ENCODE peak calls at places on chromosomes 1 and 21, in five cellular contexts. One of them, this sample, is unnamed. For H3K36me3, the result is how much of the 10 kb centered on the place peaks cover.

GRCh38 chr1:5571861-5572401 is 420.3 kb downstream of the NPHP4 start:
- DNase-seq in uterus: no peak
- DNase-seq in breast epithelium: no peak
- DNase-seq in SK-N-MC: no peak
- DNase-seq in CD8-positive, alpha-beta memory T cell: no peak
- DNase-seq in this sample: no peak

GRCh38 chr1:67685558-67686271 is 714 bp downstream of the GADD45A start:
- DNase-seq in SK-N-MC: no peak
- DNase-seq in CD8-positive, alpha-beta memory T cell: peak
- DNase-seq in breast epithelium: peak
- DNase-seq in uterus: peak
- DNase-seq in this sample: peak

GRCh38 chr1:19374402-19374801 is 62.3 kb downstream of the SLC66A1 start:
- DNase-seq in breast epithelium: no peak
- DNase-seq in SK-N-MC: no peak
- DNase-seq in uterus: no peak
- DNase-seq in CD8-positive, alpha-beta memory T cell: no peak
- DNase-seq in this sample: no peak

GRCh38 chr1:53636621-53637171 is 102.3 kb downstream of the GLIS1 start:
- DNase-seq in SK-N-MC: no peak
- DNase-seq in CD8-positive, alpha-beta memory T cell: no peak
- DNase-seq in uterus: peak
- DNase-seq in breast epithelium: peak
- DNase-seq in this sample: no peak

GRCh38 chr1:72218141-72218739 is 64.1 kb downstream of the NEGR1 start:
- DNase-seq in SK-N-MC: no peak
- DNase-seq in breast epithelium: no peak
- DNase-seq in CD8-positive, alpha-beta memory T cell: no peak
- DNase-seq in uterus: no peak
- DNase-seq in this sample: no peak

GRCh38 chr1:222987616-222988015 is 155.4 kb downstream of the TLR5 start:
- DNase-seq in uterus: no peak
- DNase-seq in breast epithelium: no peak
- DNase-seq in CD8-positive, alpha-beta memory T cell: no peak
- DNase-seq in SK-N-MC: peak
- DNase-seq in this sample: no peak

GRCh38 chr1:63887809-63888208 is 114.0 kb downstream of the ROR1 start:
- DNase-seq in breast epithelium: no peak
- DNase-seq in uterus: no peak
- DNase-seq in SK-N-MC: no peak
- DNase-seq in CD8-positive, alpha-beta memory T cell: no peak
- DNase-seq in this sample: no peak

GRCh38 chr1:79966438-79966837 is 959.9 kb upstream of the ADGRL4 start:
- DNase-seq in uterus: no peak
- DNase-seq in breast epithelium: no peak
- DNase-seq in SK-N-MC: no peak
- DNase-seq in CD8-positive, alpha-beta memory T cell: no peak
- DNase-seq in this sample: no peak

GRCh38 chr21:17925900-17926299 is 106.7 kb upstream of the C21orf91 start:
- DNase-seq in SK-N-MC: peak
- DNase-seq in uterus: no peak
- DNase-seq in breast epithelium: no peak
- DNase-seq in CD8-positive, alpha-beta memory T cell: no peak
- DNase-seq in this sample: no peak

GRCh38 chr1:248823517-248824001 is 2.2 kb downstream of the SH3BP5L start:
- DNase-seq in breast epithelium: no peak
- DNase-seq in uterus: no peak
- DNase-seq in CD8-positive, alpha-beta memory T cell: no peak
- DNase-seq in SK-N-MC: no peak
- DNase-seq in this sample: no peak

GRCh38 chr1:154400381-154400801 is 4.8 kb upstream of the IL6R start:
- DNase-seq in breast epithelium: no peak
- DNase-seq in SK-N-MC: no peak
- DNase-seq in CD8-positive, alpha-beta memory T cell: no peak
- DNase-seq in uterus: no peak
- DNase-seq in this sample: no peak

GRCh38 chr1:197027359-197027758 is 39.7 kb downstream of the F13B start:
- DNase-seq in CD8-positive, alpha-beta memory T cell: no peak
- DNase-seq in breast epithelium: no peak
- DNase-seq in SK-N-MC: no peak
- DNase-seq in uterus: no peak
- DNase-seq in this sample: no peak

GRCh38 chr1:5913078-5913845 is 79.0 kb downstream of the NPHP4 start:
- DNase-seq in breast epithelium: no peak
- DNase-seq in uterus: no peak
- DNase-seq in SK-N-MC: no peak
- DNase-seq in CD8-positive, alpha-beta memory T cell: no peak
- DNase-seq in this sample: no peak

GRCh38 chr1:42922687-42923366 is 35.8 kb downstream of the SLC2A1 start:
- DNase-seq in SK-N-MC: no peak
- DNase-seq in uterus: no peak
- DNase-seq in breast epithelium: no peak
- DNase-seq in CD8-positive, alpha-beta memory T cell: no peak
- DNase-seq in this sample: no peak

GRCh38 chr1:51728611-51729155 is 111.8 kb downstream of the OSBPL9 start:
- DNase-seq in breast epithelium: no peak
- DNase-seq in CD8-positive, alpha-beta memory T cell: no peak
- DNase-seq in uterus: no peak
- DNase-seq in SK-N-MC: no peak
- DNase-seq in this sample: no peak

GRCh38 chr1:12615916-12616708 is 1.9 kb downstream of the DHRS3 start:
- DNase-seq in breast epithelium: peak
- DNase-seq in CD8-positive, alpha-beta memory T cell: no peak
- DNase-seq in SK-N-MC: no peak
- DNase-seq in uterus: peak
- DNase-seq in this sample: peak

GRCh38 chr1:39683591-39684312 is 7.5 kb downstream of the HPCAL4 start:
- DNase-seq in uterus: no peak
- DNase-seq in breast epithelium: no peak
- DNase-seq in SK-N-MC: no peak
- DNase-seq in CD8-positive, alpha-beta memory T cell: peak
- DNase-seq in this sample: peak

GRCh38 chr21:45064618-45065399 is 9.6 kb upstream of the ADARB1 start:
- DNase-seq in SK-N-MC: no peak
- DNase-seq in breast epithelium: peak
- DNase-seq in CD8-positive, alpha-beta memory T cell: no peak
- DNase-seq in uterus: no peak
- DNase-seq in this sample: no peak

GRCh38 chr1:234638832-234639799 is 29.1 kb upstream of the IRF2BP2 start:
- DNase-seq in breast epithelium: no peak
- DNase-seq in uterus: no peak
- DNase-seq in CD8-positive, alpha-beta memory T cell: no peak
- DNase-seq in SK-N-MC: no peak
- DNase-seq in this sample: no peak

GRCh38 chr1:7985851-7986612 is 24.5 kb downstream of the PARK7 start:
- DNase-seq in breast epithelium: no peak
- DNase-seq in SK-N-MC: no peak
- DNase-seq in CD8-positive, alpha-beta memory T cell: no peak
- DNase-seq in uterus: no peak
- DNase-seq in this sample: no peak
- H3K36me3 ChIP-seq in breast epithelium: under half
- H3K36me3 ChIP-seq in SK-N-MC: under half
- H3K36me3 ChIP-seq in CD8-positive, alpha-beta memory T cell: under half
- H3K36me3 ChIP-seq in uterus: under half
- H3K36me3 ChIP-seq in this sample: under half

DNA sequence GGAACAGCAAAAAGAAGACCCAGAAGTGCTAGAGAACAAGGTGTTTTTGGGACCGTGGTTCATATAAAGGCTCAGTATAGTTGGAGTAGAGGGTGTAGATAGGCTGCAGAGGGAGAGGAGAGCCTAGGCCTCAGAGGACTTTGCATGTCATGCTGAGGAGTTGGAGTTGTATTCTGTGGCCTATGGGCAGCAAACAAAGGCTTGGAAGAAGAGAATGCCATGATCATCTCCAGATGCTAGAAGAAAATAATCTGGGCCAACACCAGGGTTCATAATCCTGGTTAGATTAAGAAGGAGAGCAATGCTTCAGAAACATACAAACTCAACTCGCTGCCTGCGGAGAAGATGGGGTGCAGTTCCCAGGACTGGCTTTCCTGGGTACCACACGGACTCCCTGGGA is 262.8 kb upstream of the USP24 start:
- DNase-seq in uterus: no peak
- DNase-seq in breast epithelium: no peak
- DNase-seq in SK-N-MC: no peak
- DNase-seq in CD8-positive, alpha-beta memory T cell: no peak
- DNase-seq in this sample: no peak
- H3K36me3 ChIP-seq in uterus: under half
- H3K36me3 ChIP-seq in breast epithelium: under half
- H3K36me3 ChIP-seq in SK-N-MC: under half
- H3K36me3 ChIP-seq in CD8-positive, alpha-beta memory T cell: under half
- H3K36me3 ChIP-seq in this sample: under half

DNA sequence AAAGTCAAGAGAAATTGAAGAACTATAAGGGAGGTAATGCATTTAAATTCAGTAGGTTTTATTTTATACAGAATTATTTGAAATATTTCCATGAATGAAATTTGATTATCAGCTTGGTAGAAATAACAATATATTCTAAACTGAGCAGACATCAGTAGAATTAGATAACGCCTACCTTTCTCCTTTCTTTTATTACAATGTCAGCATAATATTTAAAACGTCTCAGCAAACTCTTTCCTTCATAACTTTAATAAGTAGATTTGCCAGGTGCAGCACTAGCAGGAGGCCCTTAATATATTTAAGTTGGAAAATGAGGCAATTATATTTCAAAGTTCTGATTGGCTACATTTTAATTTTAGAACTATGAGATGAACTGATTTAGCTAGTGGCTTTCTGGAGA is 298.8 kb downstream of the BRINP3 start:
- DNase-seq in SK-N-MC: no peak
- DNase-seq in breast epithelium: no peak
- DNase-seq in uterus: no peak
- DNase-seq in CD8-positive, alpha-beta memory T cell: no peak
- DNase-seq in this sample: no peak
- H3K36me3 ChIP-seq in SK-N-MC: under half
- H3K36me3 ChIP-seq in breast epithelium: under half
- H3K36me3 ChIP-seq in uterus: under half
- H3K36me3 ChIP-seq in CD8-positive, alpha-beta memory T cell: under half
- H3K36me3 ChIP-seq in this sample: under half

GRCh38 chr1:156648496-156648895 is 6.6 kb downstream of the BCAN start:
- DNase-seq in SK-N-MC: no peak
- DNase-seq in uterus: no peak
- DNase-seq in CD8-positive, alpha-beta memory T cell: no peak
- DNase-seq in breast epithelium: no peak
- DNase-seq in this sample: no peak
- H3K36me3 ChIP-seq in SK-N-MC: under half
- H3K36me3 ChIP-seq in uterus: under half
- H3K36me3 ChIP-seq in CD8-positive, alpha-beta memory T cell: under half
- H3K36me3 ChIP-seq in breast epithelium: under half
- H3K36me3 ChIP-seq in this sample: under half

DNA sequence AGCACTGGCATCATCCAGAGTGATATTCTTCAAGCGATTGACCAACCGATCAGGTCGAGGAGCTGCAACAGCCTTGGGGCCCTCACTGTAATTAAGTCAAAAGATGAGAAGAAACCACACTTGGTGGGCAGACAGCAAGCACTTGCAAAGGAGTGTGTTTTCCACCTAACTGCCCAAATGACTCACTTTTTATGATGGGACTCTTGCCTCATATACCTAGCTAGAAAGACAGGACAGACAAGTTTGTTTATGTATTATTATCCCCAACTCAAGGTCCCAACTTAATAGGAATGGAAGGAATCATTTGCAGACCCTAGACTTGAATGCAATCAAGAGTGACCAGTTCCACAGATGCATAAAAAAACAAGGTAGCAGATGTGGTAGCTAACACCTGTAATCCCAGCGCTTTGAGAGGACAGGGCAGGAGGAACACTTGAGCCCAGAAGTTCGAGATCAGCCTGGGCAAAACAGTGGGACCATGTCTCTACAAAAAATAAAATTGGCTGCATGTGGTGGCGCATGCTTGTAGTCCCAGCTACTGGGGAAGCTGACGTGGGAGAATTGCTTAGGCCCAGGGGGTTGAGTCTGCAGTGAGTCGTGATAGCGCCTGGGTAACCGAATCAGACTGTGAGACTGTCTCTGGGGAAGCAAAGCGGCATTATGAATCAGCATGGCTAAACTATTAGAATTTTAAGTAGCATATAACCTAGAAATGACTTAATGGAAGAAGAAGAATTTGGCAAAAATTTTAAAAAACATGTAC is 2.3 kb upstream of the NRAS start:
- DNase-seq in SK-N-MC: no peak
- DNase-seq in breast epithelium: no peak
- DNase-seq in uterus: no peak
- DNase-seq in CD8-positive, alpha-beta memory T cell: no peak
- DNase-seq in this sample: no peak
- H3K36me3 ChIP-seq in SK-N-MC: half or more
- H3K36me3 ChIP-seq in breast epithelium: under half
- H3K36me3 ChIP-seq in uterus: under half
- H3K36me3 ChIP-seq in CD8-positive, alpha-beta memory T cell: under half
- H3K36me3 ChIP-seq in this sample: half or more

GRCh38 chr1:200999667-201000066 is 23.8 kb downstream of the KIF21B start:
- DNase-seq in uterus: no peak
- DNase-seq in breast epithelium: no peak
- DNase-seq in SK-N-MC: no peak
- DNase-seq in CD8-positive, alpha-beta memory T cell: no peak
- DNase-seq in this sample: no peak
- H3K36me3 ChIP-seq in uterus: under half
- H3K36me3 ChIP-seq in breast epithelium: under half
- H3K36me3 ChIP-seq in SK-N-MC: under half
- H3K36me3 ChIP-seq in CD8-positive, alpha-beta memory T cell: half or more
- H3K36me3 ChIP-seq in this sample: under half

GRCh38 chr1:93605026-93605425 is 76.6 kb downstream of the BCAR3 start:
- DNase-seq in SK-N-MC: no peak
- DNase-seq in uterus: no peak
- DNase-seq in breast epithelium: no peak
- DNase-seq in CD8-positive, alpha-beta memory T cell: no peak
- DNase-seq in this sample: no peak
- H3K36me3 ChIP-seq in SK-N-MC: under half
- H3K36me3 ChIP-seq in uterus: under half
- H3K36me3 ChIP-seq in breast epithelium: under half
- H3K36me3 ChIP-seq in CD8-positive, alpha-beta memory T cell: under half
- H3K36me3 ChIP-seq in this sample: under half

This sample was measured in left ventricle myocardium inferior.